ENCODE peak calls at places on chromosomes 6 and 20, in eight cellular contexts. A is bronchial epithelial cell, C is heart right ventricle, Q is thyroid gland, U is right lobe of liver, F is tibial artery, D is HFF-Myc, E is SJSA1. R is an unnamed sample.

GRCh38 chr20:63357921-63358905 is 2.9 kb downstream of the CHRNA4 start:
- DNase-seq in A (no peak), C (peak), Q (peak), U (peak), F (no peak), D (no peak), E (no peak), R (no peak)

GRCh38 chr20:36267605-36268500 is 31.6 kb downstream of the AAR2 start:
- DNase-seq in A (no peak), C (no peak), Q (no peak), U (no peak), F (no peak), D (no peak), E (no peak), R (no peak)

GRCh38 chr6:23013776-23014175 is 444.4 kb downstream of the HDGFL1 start:
- DNase-seq in A (peak), C (no peak), Q (no peak), U (no peak), F (no peak), D (no peak), E (no peak), R (no peak)

GRCh38 chr20:46214831-46215488 is 93.3 kb downstream of the CDH22 start:
- DNase-seq in A (no peak), C (no peak), Q (no peak), U (no peak), F (no peak), D (no peak), E (peak), R (no peak)

GRCh38 chr6:35077713-35078105 is 63.4 kb downstream of the TCP11 start:
- DNase-seq in A (no peak), C (no peak), Q (no peak), U (no peak), F (no peak), D (no peak), E (no peak), R (no peak)

GRCh38 chr20:51800769-51801219 is 1.5 kb downstream of the SALL4 start:
- DNase-seq in A (no peak), C (no peak), Q (peak), U (no peak), F (no peak), D (no peak), E (peak), R (no peak)

GRCh38 chr6:139588076-139588639 is 213.7 kb upstream of the CITED2 start:
- DNase-seq in A (peak), C (no peak), Q (peak), U (no peak), F (no peak), D (no peak), E (no peak), R (no peak)

GRCh38 chr6:101181006-101181405 is 212.5 kb upstream of the GRIK2 start:
- DNase-seq in A (no peak), C (no peak), Q (no peak), U (no peak), F (no peak), D (no peak), E (no peak), R (no peak)

GRCh38 chr6:34546551-34547321 is 9.4 kb downstream of the SPDEF start:
- DNase-seq in A (peak), C (peak), Q (peak), U (no peak), F (peak), D (no peak), E (no peak), R (no peak)

GRCh38 chr20:50354690-50355592 is 155.2 kb upstream of the PTPN1 start:
- DNase-seq in A (no peak), C (no peak), Q (peak), U (no peak), F (no peak), D (no peak), E (no peak), R (peak)

GRCh38 chr20:10985536-10985935 is 311.7 kb upstream of the JAG1 start:
- DNase-seq in A (peak), C (no peak), Q (no peak), U (no peak), F (no peak), D (no peak), E (no peak), R (no peak)

GRCh38 chr20:32576560-32576959 is 8.6 kb downstream of the NOL4L start:
- DNase-seq in A (no peak), C (no peak), Q (no peak), U (no peak), F (no peak), D (no peak), E (no peak), R (no peak)

GRCh38 chr6:12882761-12883290 is 166.3 kb downstream of the PHACTR1 start:
- DNase-seq in A (no peak), C (no peak), Q (no peak), U (no peak), F (no peak), D (no peak), E (no peak), R (no peak)

GRCh38 chr20:56628015-56628872 is 862 bp upstream of the TFAP2C start:
- DNase-seq in A (no peak), C (peak), Q (peak), U (no peak), F (no peak), D (no peak), E (peak), R (no peak)

GRCh38 chr6:19986691-19987438 is 149.7 kb downstream of the ID4 start:
- DNase-seq in A (no peak), C (no peak), Q (no peak), U (no peak), F (no peak), D (no peak), E (no peak), R (no peak)

GRCh38 chr6:97136644-97137358 is 146.2 kb downstream of the MMS22L start:
- DNase-seq in A (no peak), C (no peak), Q (no peak), U (no peak), F (no peak), D (peak), E (no peak), R (no peak)

GRCh38 chr6:169452869-169453186 is 199.2 kb upstream of the THBS2 start:
- DNase-seq in A (no peak), C (no peak), Q (no peak), U (no peak), F (no peak), D (no peak), E (no peak), R (no peak)
- H3K4me3 ChIP-seq in A (no peak), C (no peak), Q (no peak), U (no peak), F (peak), D (no peak), E (no peak), R (no peak)

DNA sequence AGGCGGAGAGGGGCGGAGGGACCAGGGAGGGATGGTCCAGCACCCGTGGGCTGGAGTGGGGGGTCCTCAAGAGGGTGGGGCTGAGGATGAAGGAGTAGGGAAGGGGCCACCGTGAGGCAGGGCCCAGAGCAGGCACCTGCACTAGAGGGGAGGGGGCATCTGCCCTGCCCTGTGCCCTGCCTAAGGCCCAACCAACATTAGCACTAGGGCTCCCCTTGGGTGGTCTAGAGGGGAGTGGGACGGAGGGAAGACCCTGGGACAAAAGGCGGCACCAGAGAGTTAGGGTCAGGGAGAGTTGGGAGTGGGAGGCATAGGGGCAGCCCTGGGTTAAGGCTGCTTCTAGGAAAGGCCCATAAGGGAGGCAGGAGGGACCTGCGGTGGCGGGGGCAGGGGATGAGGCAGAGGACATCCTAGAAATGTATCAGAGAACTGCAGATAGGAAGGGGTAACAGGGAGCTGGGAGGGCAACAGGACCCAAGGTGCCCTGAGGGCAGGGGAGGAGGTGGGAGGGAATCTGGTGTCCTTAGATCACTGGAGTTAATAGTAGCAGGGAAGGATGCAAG is 24.5 kb downstream of the HLA-F start:
- DNase-seq in A (no peak), C (no peak), Q (no peak), U (no peak), F (no peak), D (no peak), E (no peak), R (no peak)
- H3K4me3 ChIP-seq in A (peak), C (peak), Q (no peak), U (peak), F (peak), D (peak), E (peak), R (peak)

DNA sequence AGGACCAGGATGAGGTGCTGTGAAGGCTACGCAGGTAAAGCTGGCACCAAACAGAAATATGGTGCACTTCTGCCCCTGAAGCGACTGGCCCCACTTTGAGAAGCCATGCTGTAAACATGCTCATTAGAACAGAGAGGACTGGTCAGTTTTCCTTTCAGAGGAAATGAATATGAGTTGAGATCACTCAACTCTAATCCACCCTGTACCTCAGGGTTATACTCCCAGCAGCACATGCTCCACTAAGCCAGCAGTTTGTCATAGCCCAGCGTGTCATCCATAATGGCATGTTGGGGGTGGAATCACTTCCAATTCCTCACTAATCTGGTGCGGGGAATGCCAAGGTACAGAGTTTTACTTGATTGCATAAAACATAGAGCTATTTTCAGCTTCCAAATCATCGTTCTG is 98.1 kb downstream of the HIVEP2 start:
- DNase-seq in A (peak), C (no peak), Q (no peak), U (no peak), F (peak), D (peak), E (peak), R (no peak)
- H3K4me3 ChIP-seq in A (no peak), C (no peak), Q (no peak), U (no peak), F (peak), D (peak), E (no peak), R (no peak)

GRCh38 chr6:113631616-113632015 is 225.5 kb upstream of the MARCKS start:
- DNase-seq in A (no peak), C (no peak), Q (no peak), U (no peak), F (no peak), D (no peak), E (no peak), R (no peak)

GRCh38 chr6:113633638-113634037 is 223.5 kb upstream of the MARCKS start:
- DNase-seq in A (no peak), C (no peak), Q (no peak), U (no peak), F (no peak), D (no peak), E (no peak), R (no peak)

GRCh38 chr6:113630738-113631535 is 226.2 kb upstream of the MARCKS start:
- DNase-seq in A (peak), C (no peak), Q (peak), U (no peak), F (no peak), D (no peak), E (peak), R (no peak)

GRCh38 chr6:113630365-113630737 is 226.8 kb upstream of the MARCKS start:
- DNase-seq in A (peak), C (no peak), Q (no peak), U (no peak), F (no peak), D (no peak), E (no peak), R (no peak)

GRCh38 chr6:113632220-113632864 is 224.8 kb upstream of the MARCKS start:
- DNase-seq in A (peak), C (no peak), Q (no peak), U (no peak), F (peak), D (peak), E (peak), R (no peak)
- H3K4me3 ChIP-seq in A (peak), C (no peak), Q (no peak), U (no peak), F (peak), D (peak), E (peak), R (no peak)

GRCh38 chr6:7156666-7157278 is 49.0 kb downstream of the RREB1 start:
- DNase-seq in A (peak), C (no peak), Q (peak), U (no peak), F (no peak), D (peak), E (peak), R (no peak)
- H3K4me3 ChIP-seq in A (no peak), C (no peak), Q (no peak), U (no peak), F (no peak), D (peak), E (no peak), R (no peak)

GRCh38 chr6:116680880-116681672 is at the start of gene KPNA5:
- DNase-seq in A (peak), C (peak), Q (peak), U (peak), F (peak), D (peak), E (peak), R (peak)

GRCh38 chr6:116685437-116685993 is 4.5 kb downstream of the KPNA5 start:
- DNase-seq in A (no peak), C (no peak), Q (no peak), U (no peak), F (no peak), D (no peak), E (no peak), R (no peak)

GRCh38 chr6:116682334-116682712 is 1.3 kb downstream of the KPNA5 start:
- DNase-seq in A (peak), C (no peak), Q (peak), U (no peak), F (no peak), D (no peak), E (no peak), R (no peak)
- H3K4me3 ChIP-seq in A (peak), C (no peak), Q (no peak), U (no peak), F (peak), D (peak), E (no peak), R (peak)

GRCh38 chr6:156126535-156126934 is 650.6 kb upstream of the ARID1B start:
- DNase-seq in A (no peak), C (no peak), Q (no peak), U (no peak), F (no peak), D (no peak), E (no peak), R (no peak)

GRCh38 chr6:156131221-156131903 is 645.8 kb upstream of the ARID1B start:
- DNase-seq in A (no peak), C (no peak), Q (no peak), U (no peak), F (no peak), D (no peak), E (no peak), R (peak)
- H3K4me3 ChIP-seq in A (no peak), C (no peak), Q (no peak), U (no peak), F (no peak), D (no peak), E (no peak), R (no peak)

GRCh38 chr20:58895099-58895795 is 42.7 kb downstream of the GNAS start:
- DNase-seq in A (no peak), C (no peak), Q (no peak), U (no peak), F (no peak), D (no peak), E (no peak), R (no peak)

GRCh38 chr20:58894652-58895051 is 42.1 kb downstream of the GNAS start:
- DNase-seq in A (no peak), C (no peak), Q (no peak), U (no peak), F (no peak), D (no peak), E (no peak), R (no peak)

GRCh38 chr20:58897493-58897892 is 45.0 kb downstream of the GNAS start:
- DNase-seq in A (no peak), C (no peak), Q (no peak), U (no peak), F (no peak), D (no peak), E (no peak), R (no peak)

GRCh38 chr20:58896820-58897219 is 44.3 kb downstream of the GNAS start:
- DNase-seq in A (no peak), C (no peak), Q (no peak), U (no peak), F (no peak), D (no peak), E (no peak), R (no peak)

DNA sequence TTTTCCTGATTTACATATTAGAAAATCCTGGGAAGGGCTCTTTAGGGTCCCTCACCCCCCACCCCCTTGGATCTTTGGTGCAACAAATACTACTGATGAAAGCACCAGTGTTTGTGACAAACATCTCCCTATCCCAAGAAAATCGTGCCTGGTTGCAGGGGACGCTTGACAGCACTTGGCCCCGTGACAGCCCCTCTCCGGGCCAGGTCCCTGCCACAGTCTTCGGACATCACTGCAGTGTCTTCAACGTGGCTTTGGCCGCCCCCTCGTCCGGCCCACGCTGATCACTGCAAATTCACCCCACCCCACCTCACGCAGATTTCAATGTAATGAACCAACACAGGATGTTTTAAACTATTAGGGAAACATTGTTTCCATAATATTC is 43.3 kb downstream of the GNAS start:
- DNase-seq in A (no peak), C (peak), Q (peak), U (no peak), F (no peak), D (no peak), E (no peak), R (no peak)
- H3K4me3 ChIP-seq in A (no peak), C (no peak), Q (no peak), U (no peak), F (peak), D (peak), E (no peak), R (no peak)

GRCh38 chr20:18058661-18059467 is 1.1 kb upstream of the OVOL2 start:
- DNase-seq in A (no peak), C (no peak), Q (peak), U (no peak), F (no peak), D (no peak), E (no peak), R (no peak)
- H3K4me3 ChIP-seq in A (peak), C (no peak), Q (no peak), U (no peak), F (no peak), D (no peak), E (no peak), R (peak)